ENCODE peak calls at places on chromosomes 4 and X, in four cellular contexts. Y is Caco-2; A is mesenchymal stem cell; U is CD4-positive, CD25-positive, alpha-beta regulatory T cell. F is an unnamed sample. For H3K9me3, the result is how much of the 10 kb centered on the place peaks cover.

GRCh38 chrX:74579597-74580209 is 34.7 kb downstream of the RLIM start:
- DNase-seq in A (no peak), U (no peak), Y (no peak), F (no peak)

GRCh38 chr4:169612869-169613859 is 781 bp upstream of the NEK1 start:
- DNase-seq in A (peak), Y (peak), U (peak), F (peak)

GRCh38 chr4:7766086-7766485 is 173.6 kb downstream of the AFAP1 start:
- DNase-seq in U (no peak), A (no peak), Y (no peak), F (no peak)

GRCh38 chr4:43757147-43757546 is 691.5 kb downstream of the KCTD8 start:
- DNase-seq in Y (no peak), U (no peak), A (no peak), F (no peak)

GRCh38 chrX:134013092-134013497 is 27.7 kb upstream of the GPC3 start:
- DNase-seq in A (peak), Y (no peak), U (no peak), F (no peak)

GRCh38 chrX:47245156-47245555 is 12.3 kb downstream of the USP11 start:
- DNase-seq in A (no peak), U (no peak), Y (no peak), F (no peak)

GRCh38 chr4:141154725-141155124 is 21.5 kb upstream of the RNF150 start:
- DNase-seq in U (no peak), Y (no peak), A (no peak), F (no peak)

GRCh38 chr4:124736526-124736925 is 24.0 kb upstream of the ANKRD50 start:
- DNase-seq in U (no peak), Y (no peak), A (no peak), F (no peak)

GRCh38 chrX:119885554-119886428 is 9.9 kb upstream of the AKAP14 start:
- DNase-seq in U (peak), Y (peak), A (peak), F (no peak)

GRCh38 chr4:18322111-18322510 is 300.6 kb upstream of the LCORL start:
- DNase-seq in A (no peak), U (no peak), Y (no peak), F (no peak)

GRCh38 chr4:97238956-97239698 is 904.1 kb downstream of the STPG2 start:
- DNase-seq in Y (no peak), A (no peak), U (no peak), F (no peak)

GRCh38 chr4:120130786-120131185 is 64.1 kb upstream of the MAD2L1 start:
- DNase-seq in U (no peak), Y (no peak), A (no peak), F (no peak)

GRCh38 chr4:120132935-120133334 is 66.3 kb upstream of the MAD2L1 start:
- DNase-seq in Y (no peak), U (no peak), A (peak), F (no peak)
- H3K9me3 ChIP-seq in Y (under half), U (under half), A (under half), F (under half)

GRCh38 chr4:175986-176385 is 51.7 kb downstream of the ZNF718 start:
- DNase-seq in Y (no peak), A (no peak), U (no peak), F (no peak)
- H3K9me3 ChIP-seq in Y (under half), A (half or more), U (half or more), F (half or more)

GRCh38 chr4:173475751-173476150 is 54.3 kb downstream of the HAND2 start:
- DNase-seq in U (no peak), Y (no peak), A (no peak), F (no peak)

GRCh38 chr4:173482330-173482931 is 47.6 kb downstream of the HAND2 start:
- DNase-seq in A (no peak), Y (no peak), U (no peak), F (no peak)

GRCh38 chr4:173478884-173479283 is 51.1 kb downstream of the HAND2 start:
- DNase-seq in Y (no peak), A (no peak), U (no peak), F (no peak)

GRCh38 chr4:173477016-173477415 is 53.0 kb downstream of the HAND2 start:
- DNase-seq in U (no peak), A (no peak), Y (no peak), F (no peak)

GRCh38 chr4:173478136-173478860 is 51.7 kb downstream of the HAND2 start:
- DNase-seq in A (no peak), Y (no peak), U (no peak), F (no peak)
- H3K9me3 ChIP-seq in A (under half), Y (under half), U (under half), F (under half)

GRCh38 chrX:136851526-136851925 is 29.0 kb downstream of the RBMX start:
- DNase-seq in U (no peak), A (no peak), Y (no peak), F (no peak)

GRCh38 chrX:136856527-136856926 is 24.0 kb downstream of the RBMX start:
- DNase-seq in A (no peak), U (no peak), Y (no peak), F (no peak)

GRCh38 chrX:136850441-136851175 is 29.9 kb downstream of the RBMX start:
- DNase-seq in U (no peak), A (peak), Y (no peak), F (no peak)

GRCh38 chrX:136858007-136858756 is 22.3 kb downstream of the RBMX start:
- DNase-seq in A (no peak), Y (no peak), U (no peak), F (no peak)

GRCh38 chrX:136856050-136856449 is 24.5 kb downstream of the RBMX start:
- DNase-seq in U (no peak), A (no peak), Y (no peak), F (no peak)
- H3K9me3 ChIP-seq in U (under half), A (under half), Y (under half), F (under half)

GRCh38 chr4:256492-256891 is 48.8 kb downstream of the ZNF732 start:
- DNase-seq in U (no peak), Y (no peak), A (no peak), F (no peak)
- H3K9me3 ChIP-seq in U (half or more), Y (under half), A (half or more), F (half or more)

GRCh38 chr4:24933684-24934275 is 20.9 kb upstream of the CCDC149 start:
- DNase-seq in U (no peak), Y (no peak), A (no peak), F (no peak)

GRCh38 chr4:24932831-24933230 is 20.0 kb upstream of the CCDC149 start:
- DNase-seq in Y (no peak), U (no peak), A (no peak), F (no peak)

GRCh38 chr4:24937176-24937575 is 24.3 kb upstream of the CCDC149 start:
- DNase-seq in A (no peak), U (no peak), Y (no peak), F (no peak)
- H3K9me3 ChIP-seq in A (under half), U (under half), Y (under half), F (under half)

GRCh38 chr4:56626963-56627362 is 54.1 kb downstream of the HOPX start:
- DNase-seq in Y (no peak), A (no peak), U (no peak), F (no peak)
- H3K9me3 ChIP-seq in Y (under half), A (under half), U (under half), F (under half)

F was measured in left ventricle myocardium inferior.